ENCODE peak calls at places on chromosomes 4 and X, in ten cellular contexts. C is aorta; G is lower lobe of right lung; K is Caco-2; X is NT2/D1; J is CD8-positive, alpha-beta T cell; L is uterus; Q is HAP-1; P is SJCRH30; R is tibial nerve. N is an unnamed sample.
A peak's percentile ranks its signal among the peaks of the same experiment; 100 is the strongest.

GRCh38 chrX:123764967-123765871 is 32.4 kb upstream of the THOC2 start:
- DNase-seq in C (peak; percentile 89), G (peak; percentile 87), K (peak; percentile 85), X (peak; percentile 62), J (peak; percentile 32), L (peak; percentile 87), Q (peak; percentile 97), P (peak; percentile 93), R (peak; percentile 66), N (peak; percentile 29)

GRCh38 chrX:134607523-134607922 is 50.7 kb downstream of the PLAC1 start:
- DNase-seq in C (no peak), G (no peak), K (no peak), X (no peak), J (no peak), L (no peak), Q (no peak), P (no peak), R (no peak), N (no peak)

GRCh38 chr4:14446311-14446710 is 556.0 kb upstream of the CPEB2 start:
- DNase-seq in C (no peak), G (no peak), K (no peak), X (no peak), J (no peak), L (no peak), Q (no peak), P (no peak), R (no peak), N (no peak)

GRCh38 chr4:39936565-39937418 is 40.9 kb downstream of the PDS5A start:
- DNase-seq in C (no peak), G (no peak), K (no peak), X (peak; percentile 23), J (no peak), L (no peak), Q (peak; percentile 67), P (no peak), R (no peak), N (no peak)

GRCh38 chr4:89788243-89789072 is 48.5 kb downstream of the SNCA start:
- DNase-seq in C (peak; percentile 69), G (no peak), K (no peak), X (no peak), J (no peak), L (peak; percentile 32), Q (no peak), P (peak; percentile 23), R (no peak), N (no peak)

GRCh38 chr4:128859887-128860774 is 50.6 kb downstream of the JADE1 start:
- DNase-seq in C (no peak), G (no peak), K (no peak), X (no peak), J (no peak), L (no peak), Q (no peak), P (no peak), R (no peak), N (no peak)

GRCh38 chrX:47749185-47749967 is 87.3 kb upstream of the ZNF81 start:
- DNase-seq in C (no peak), G (no peak), K (no peak), X (no peak), J (no peak), L (no peak), Q (no peak), P (peak; percentile 89), R (no peak), N (no peak)

GRCh38 chrX:130071611-130072349 is 38.5 kb downstream of the ELF4 start:
- DNase-seq in C (no peak), G (no peak), K (peak; percentile 81), X (no peak), J (no peak), L (no peak), Q (no peak), P (no peak), R (no peak), N (no peak)

GRCh38 chr4:76624271-76624681 is 189.2 kb downstream of the SHROOM3 start:
- DNase-seq in C (peak; percentile 80), G (no peak), K (no peak), X (peak; percentile 63), J (no peak), L (peak; percentile 52), Q (peak; percentile 46), P (peak; percentile 49), R (peak; percentile 17), N (no peak)

GRCh38 chr4:8346838-8347605 is 77.5 kb downstream of the HTRA3 start:
- DNase-seq in C (no peak), G (no peak), K (no peak), X (no peak), J (no peak), L (no peak), Q (peak; percentile 2), P (no peak), R (no peak), N (no peak)

GRCh38 chrX:154598656-154599055 is 13.7 kb downstream of the CTAG1A start:
- DNase-seq in C (no peak), G (no peak), K (no peak), X (no peak), J (no peak), L (no peak), Q (no peak), P (no peak), R (no peak), N (no peak)

GRCh38 chrX:154595559-154595958 is 10.6 kb downstream of the CTAG1A start:
- DNase-seq in C (no peak), G (no peak), K (no peak), X (no peak), J (no peak), L (no peak), Q (no peak), P (no peak), R (no peak), N (no peak)

GRCh38 chrX:154599531-154599930 is 14.6 kb downstream of the CTAG1A start:
- DNase-seq in C (no peak), G (no peak), K (no peak), X (no peak), J (no peak), L (no peak), Q (no peak), P (no peak), R (no peak), N (no peak)

GRCh38 chrX:154596290-154596929 is 11.5 kb downstream of the CTAG1A start:
- DNase-seq in C (no peak), G (no peak), K (peak; percentile 26), X (peak; percentile 64), J (no peak), L (no peak), Q (peak; percentile 90), P (peak; percentile 69), R (no peak), N (no peak)

DNA sequence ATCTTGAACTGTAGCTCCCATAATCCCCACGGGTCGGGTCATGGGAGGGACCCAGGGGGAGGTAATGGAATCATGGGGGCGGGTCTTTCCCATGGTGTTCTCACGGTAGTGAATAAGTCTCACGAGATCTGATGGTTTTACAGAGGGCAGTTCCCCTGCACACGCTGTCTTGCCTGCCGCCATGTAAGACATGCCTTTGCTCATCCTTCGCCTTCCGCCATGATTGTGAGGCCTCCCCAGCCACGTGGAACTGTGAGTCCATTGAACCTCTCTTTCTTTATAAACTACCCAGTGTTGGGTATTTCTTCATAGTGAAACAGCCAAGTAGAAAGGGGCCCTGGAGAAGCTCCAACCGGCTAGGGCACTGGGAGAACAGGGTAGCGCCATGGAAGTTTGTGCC is 12.3 kb downstream of the CTAG1A start:
- DNase-seq in C (no peak), G (no peak), K (no peak), X (no peak), J (no peak), L (no peak), Q (peak; percentile 15), P (no peak), R (no peak), N (no peak)
- H3K9me3 ChIP-seq in C (no peaks in the 10 kb centered on the region), G (no peaks in the 10 kb centered on the region), K (no peaks in the 10 kb centered on the region), X (peaks cover 19% of the 10 kb centered on the region), J (no peaks in the 10 kb centered on the region), L (no peaks in the 10 kb centered on the region), Q (peaks cover 6% of the 10 kb centered on the region), P (no peaks in the 10 kb centered on the region), R (no peaks in the 10 kb centered on the region), N (no peaks in the 10 kb centered on the region)

DNA sequence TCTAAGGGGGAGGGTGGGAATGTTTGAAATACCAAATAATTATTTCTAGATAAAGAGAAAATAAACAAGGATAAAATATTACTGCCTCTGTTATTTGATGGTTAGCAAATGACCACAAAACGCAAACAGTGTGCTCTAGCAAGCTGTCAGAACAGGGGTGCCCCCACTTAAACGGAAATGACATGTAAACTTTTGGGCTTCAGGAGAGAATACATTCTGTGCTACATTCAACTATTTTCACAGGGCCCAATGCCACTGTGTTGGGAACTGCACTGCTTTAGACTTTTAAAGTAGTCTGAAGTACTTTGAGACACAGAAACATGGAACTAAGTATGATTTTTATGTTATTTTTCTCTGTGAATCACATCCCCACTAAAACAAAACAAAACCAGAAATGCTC is 14.1 kb downstream of the CD40LG start:
- DNase-seq in C (no peak), G (no peak), K (no peak), X (no peak), J (no peak), L (no peak), Q (no peak), P (no peak), R (no peak), N (no peak)
- H3K9me3 ChIP-seq in C (no peaks in the 10 kb centered on the region), G (no peaks in the 10 kb centered on the region), K (no peaks in the 10 kb centered on the region), X (peaks cover 11% of the 10 kb centered on the region), J (no peaks in the 10 kb centered on the region), L (no peaks in the 10 kb centered on the region), Q (peaks cover 5% of the 10 kb centered on the region), P (no peaks in the 10 kb centered on the region), R (no peaks in the 10 kb centered on the region), N (no peaks in the 10 kb centered on the region)

DNA sequence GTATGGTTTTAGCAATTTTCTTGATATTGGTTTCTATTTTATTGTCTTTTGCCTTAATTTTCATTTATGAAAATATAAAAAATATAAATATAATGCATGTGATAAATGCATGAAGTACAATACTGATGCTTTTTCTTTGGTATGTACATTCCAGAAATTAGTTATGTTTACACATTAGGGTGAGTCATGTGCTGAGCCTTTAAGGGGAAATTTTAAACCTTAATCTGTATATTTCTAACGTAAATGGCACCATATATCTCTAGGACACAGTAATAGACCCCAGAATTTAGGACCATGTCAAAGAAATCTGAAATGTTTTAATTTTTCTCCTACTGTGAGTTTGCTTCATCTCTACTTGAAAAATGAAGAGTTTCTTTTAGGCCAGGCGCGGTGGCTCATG is 117.8 kb upstream of the SPRY1 start:
- DNase-seq in C (no peak), G (no peak), K (no peak), X (no peak), J (no peak), L (no peak), Q (no peak), P (no peak), R (no peak), N (no peak)
- H3K9me3 ChIP-seq in C (no peaks in the 10 kb centered on the region), G (no peaks in the 10 kb centered on the region), K (no peaks in the 10 kb centered on the region), X (no peaks in the 10 kb centered on the region), J (no peaks in the 10 kb centered on the region), L (no peaks in the 10 kb centered on the region), Q (no peaks in the 10 kb centered on the region), P (peaks cover 6% of the 10 kb centered on the region), R (no peaks in the 10 kb centered on the region), N (no peaks in the 10 kb centered on the region)

GRCh38 chr4:24952667-24953066 is 39.8 kb upstream of the CCDC149 start:
- DNase-seq in C (no peak), G (no peak), K (no peak), X (no peak), J (no peak), L (no peak), Q (no peak), P (no peak), R (no peak), N (no peak)

DNA sequence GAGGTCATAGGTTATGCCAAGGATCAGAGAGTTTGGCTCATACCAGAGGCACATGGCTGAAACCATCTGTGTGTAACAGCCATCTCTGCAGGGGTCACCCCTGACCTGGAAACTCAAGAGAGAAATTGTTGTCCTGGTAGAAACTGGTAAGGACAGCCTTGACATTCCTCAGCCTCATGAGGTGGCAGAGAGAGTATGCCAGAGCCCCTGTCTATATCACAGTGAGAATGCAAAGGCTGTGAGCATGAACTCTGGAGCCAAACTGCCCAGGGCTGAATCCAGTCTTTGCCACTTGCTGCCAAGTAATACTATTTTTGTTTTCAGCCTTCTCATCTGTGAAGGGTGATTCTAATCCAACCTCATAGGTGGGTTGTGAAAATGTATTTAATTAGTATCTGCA is 37.1 kb upstream of the CCDC149 start:
- DNase-seq in C (no peak), G (no peak), K (no peak), X (no peak), J (no peak), L (no peak), Q (no peak), P (no peak), R (no peak), N (no peak)
- H3K9me3 ChIP-seq in C (peaks cover 4% of the 10 kb centered on the region), G (peaks cover 10% of the 10 kb centered on the region), K (no peaks in the 10 kb centered on the region), X (peaks cover 8% of the 10 kb centered on the region), J (no peaks in the 10 kb centered on the region), L (no peaks in the 10 kb centered on the region), Q (no peaks in the 10 kb centered on the region), P (no peaks in the 10 kb centered on the region), R (no peaks in the 10 kb centered on the region), N (no peaks in the 10 kb centered on the region)

N was measured in T-helper 17 cell.